ENCODE peak calls at places on chromosomes 11 and 22, in eight cellular contexts. W is GM23338, Q is PC-3, T is HCT116, L is MM.1S, R is OCI-LY7, E is hepatocyte, O is SK-N-SH. X is an unnamed sample. For H3K9me2, the result is how much of the 10 kb centered on the place peaks cover.

GRCh38 chr11:45655347-45655756 is 10.1 kb downstream of the CHST1 start:
- DNase-seq in W (peak), L (peak), O (peak), Q (peak), T (peak), E (peak), R (peak), X (no peak)

GRCh38 chr22:29359469-29359868 is 28.9 kb downstream of the AP1B1 start:
- DNase-seq in Q (peak), T (peak), R (peak), L (no peak), E (peak), O (peak), W (peak), X (peak)

GRCh38 chr11:12114487-12115033 is 4.2 kb downstream of the MICAL2 start:
- DNase-seq in W (no peak), R (no peak), Q (no peak), L (no peak), T (no peak), O (no peak), E (no peak), X (no peak)

GRCh38 chr11:115679945-115680344 is 175.7 kb upstream of the CADM1 start:
- DNase-seq in W (no peak), L (no peak), O (no peak), Q (no peak), T (no peak), R (no peak), E (no peak), X (no peak)

GRCh38 chr11:37496196-37496595 is 898.2 kb upstream of the RAG2 start:
- DNase-seq in W (no peak), R (no peak), O (no peak), Q (peak), L (no peak), E (no peak), T (no peak), X (no peak)

GRCh38 chr11:107780136-107780535 is 68.3 kb upstream of the SLN start:
- DNase-seq in T (no peak), E (no peak), O (no peak), R (no peak), L (no peak), W (no peak), Q (no peak), X (no peak)

GRCh38 chr11:32136654-32137053 is 45.8 kb downstream of the RCN1 start:
- DNase-seq in T (no peak), E (no peak), W (no peak), O (no peak), Q (no peak), L (no peak), R (no peak), X (no peak)

GRCh38 chr11:114180301-114181055 is 115.7 kb upstream of the NNMT start:
- DNase-seq in W (peak), O (peak), L (peak), R (peak), T (no peak), Q (peak), E (peak), X (no peak)

GRCh38 chr22:36858966-36859365 is 1.8 kb upstream of the NCF4 start:
- DNase-seq in O (no peak), E (no peak), R (peak), L (peak), W (no peak), Q (no peak), T (no peak), X (no peak)

GRCh38 chr11:130295657-130296056 is 19.1 kb downstream of the ZBTB44 start:
- DNase-seq in W (peak), T (no peak), R (no peak), E (no peak), L (no peak), O (no peak), Q (no peak), X (no peak)

GRCh38 chr11:9726313-9727022 is 62.6 kb downstream of the SWAP70 start:
- DNase-seq in Q (peak), O (no peak), L (peak), W (no peak), T (peak), R (no peak), E (peak), X (peak)

GRCh38 chr22:42717197-42717967 is 3.3 kb downstream of the A4GALT start:
- DNase-seq in O (no peak), L (peak), Q (no peak), R (peak), E (no peak), T (no peak), W (peak), X (no peak)

GRCh38 chr22:30398685-30399680 is 2.2 kb downstream of the SEC14L2 start:
- DNase-seq in T (no peak), O (no peak), E (no peak), R (no peak), L (no peak), Q (no peak), W (no peak), X (no peak)

GRCh38 chr11:73154178-73154577 is 12.1 kb upstream of the FCHSD2 start:
- DNase-seq in Q (no peak), L (peak), W (no peak), O (no peak), R (peak), T (no peak), E (no peak), X (no peak)

GRCh38 chr11:61481806-61482205 is 26.7 kb upstream of the LRRC10B start:
- DNase-seq in R (no peak), Q (no peak), E (no peak), O (no peak), T (no peak), L (no peak), W (no peak), X (no peak)

GRCh38 chr11:206516-207212 is 535 bp downstream of the BET1L start:
- DNase-seq in O (peak), Q (no peak), W (peak), E (peak), R (peak), T (no peak), L (no peak), X (no peak)

GRCh38 chr11:61004037-61004641 is 32.7 kb downstream of the CD6 start:
- DNase-seq in L (no peak), W (no peak), T (no peak), Q (no peak), E (peak), O (no peak), R (no peak), X (no peak)

GRCh38 chr22:35921777-35922176 is 106.8 kb downstream of the RBFOX2 start:
- DNase-seq in O (peak), W (peak), T (peak), R (peak), L (peak), Q (peak), E (peak), X (peak)

GRCh38 chr22:48188211-48188845 is 1425.9 kb downstream of the TBC1D22A start:
- DNase-seq in W (no peak), R (no peak), E (peak), Q (peak), T (no peak), L (no peak), O (no peak), X (no peak)

GRCh38 chr11:68750197-68750987 is 928 bp downstream of the TESMIN start:
- DNase-seq in Q (no peak), R (no peak), L (no peak), E (peak), W (peak), O (no peak), T (no peak), X (no peak)

GRCh38 chr11:110966131-110966530 is 253.9 kb upstream of the ARHGAP20 start:
- DNase-seq in O (no peak), Q (no peak), E (no peak), L (no peak), W (no peak), R (no peak), T (no peak), X (no peak)

GRCh38 chr11:795638-796564 is 2.2 kb downstream of the SLC25A22 start:
- DNase-seq in W (peak), Q (peak), O (peak), L (peak), E (peak), R (peak), T (no peak), X (peak)

GRCh38 chr22:17149073-17149815 is 9.8 kb downstream of the HDHD5 start:
- DNase-seq in R (no peak), Q (no peak), L (no peak), W (no peak), O (no peak), E (peak), T (no peak), X (no peak)

GRCh38 chr11:132048040-132048439 is 677.6 kb downstream of the NTM start:
- DNase-seq in R (no peak), L (no peak), W (no peak), T (no peak), E (no peak), O (no peak), Q (no peak), X (no peak)

GRCh38 chr11:115802641-115803040 is 298.4 kb upstream of the CADM1 start:
- DNase-seq in Q (no peak), R (no peak), O (no peak), T (no peak), W (no peak), E (no peak), L (no peak), X (no peak)

GRCh38 chr11:118002541-118003019 is 16.4 kb downstream of the IL10RA start:
- DNase-seq in E (peak), O (no peak), T (no peak), L (no peak), R (no peak), Q (no peak), W (peak), X (no peak)

GRCh38 chr11:77705195-77705876 is 67.7 kb upstream of the CLNS1A start:
- DNase-seq in E (peak), T (peak), R (no peak), O (no peak), W (peak), L (no peak), Q (peak), X (peak)

GRCh38 chr11:13929551-13929950 is 33.0 kb upstream of the SPON1 start:
- DNase-seq in Q (no peak), L (no peak), W (no peak), O (no peak), E (no peak), T (no peak), R (no peak), X (no peak)

GRCh38 chr11:75341583-75341982 is 9.9 kb downstream of the ARRB1 start:
- DNase-seq in R (no peak), O (no peak), W (no peak), Q (no peak), T (no peak), L (no peak), E (no peak), X (no peak)

GRCh38 chr11:87976009-87976408 is 199.2 kb downstream of the RAB38 start:
- DNase-seq in R (no peak), L (no peak), Q (no peak), O (no peak), T (no peak), W (no peak), E (no peak), X (no peak)

GRCh38 chr11:84566681-84567080 is 1060.5 kb downstream of the DLG2 start:
- DNase-seq in L (no peak), W (no peak), Q (no peak), O (no peak), R (peak), T (no peak), E (no peak), X (no peak)

GRCh38 chr11:84563356-84563755 is 1063.8 kb downstream of the DLG2 start:
- DNase-seq in R (no peak), T (no peak), Q (no peak), W (no peak), L (no peak), E (no peak), O (no peak), X (no peak)

GRCh38 chr11:84564180-84564866 is 1062.8 kb downstream of the DLG2 start:
- DNase-seq in R (peak), T (peak), O (peak), Q (peak), W (peak), L (peak), E (peak), X (no peak)

GRCh38 chr11:84564867-84565184 is 1062.3 kb downstream of the DLG2 start:
- DNase-seq in E (no peak), O (no peak), W (no peak), T (no peak), R (no peak), L (no peak), Q (no peak), X (no peak)
- TF ChIP-seq CTCF in E (no peak), O (no peak), W (no peak), T (no peak), R (peak), L (no peak), Q (no peak), X (peak)

GRCh38 chr22:20031732-20032406 is 11.0 kb downstream of the TANGO2 start:
- DNase-seq in Q (no peak), L (no peak), R (peak), O (no peak), E (no peak), W (peak), T (no peak), X (no peak)
- H3K9me2 ChIP-seq in Q (under half), L (under half), R (under half), O (under half), E (under half), W (under half), T (under half), X (under half)

DNA sequence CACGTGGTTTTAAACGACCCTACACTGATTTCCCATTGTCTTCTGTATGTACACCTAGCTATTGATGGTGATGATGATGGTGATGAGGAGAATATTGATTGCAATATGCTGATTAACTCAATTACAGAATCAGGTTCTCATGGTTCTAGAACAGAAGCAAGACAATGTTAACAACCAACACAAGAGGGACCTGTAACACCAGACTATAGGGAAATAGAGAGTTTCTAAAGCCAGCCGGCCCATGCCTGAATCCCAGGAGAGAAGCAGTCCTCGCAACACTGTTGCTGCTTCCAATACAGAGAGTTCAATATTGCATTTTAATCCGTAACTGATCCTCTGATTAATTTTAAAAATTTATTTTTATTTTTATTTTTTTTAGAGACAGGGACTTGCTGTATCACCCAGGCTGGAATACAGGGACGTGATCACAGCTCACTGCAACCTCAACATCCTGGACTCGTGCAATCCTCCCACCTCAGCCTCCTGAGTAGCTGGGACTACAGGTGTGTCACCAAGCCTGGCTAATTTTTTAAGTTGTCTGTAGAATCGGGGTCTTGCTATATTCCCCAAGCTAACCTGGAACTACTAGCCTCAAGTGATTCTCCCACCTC is 22.2 kb upstream of the UBASH3B start:
- DNase-seq in Q (peak), R (peak), T (no peak), E (peak), O (peak), L (peak), W (peak), X (no peak)
- TF ChIP-seq CTCF in Q (peak), R (peak), T (peak), E (peak), O (peak), L (peak), W (peak), X (peak)

GRCh38 chr11:120066738-120067303 is 71.1 kb downstream of the TRIM29 start:
- DNase-seq in E (no peak), W (no peak), R (no peak), Q (no peak), L (no peak), O (no peak), T (no peak), X (no peak)

GRCh38 chr11:120067361-120068113 is 70.4 kb downstream of the TRIM29 start:
- DNase-seq in O (no peak), L (no peak), R (no peak), T (no peak), Q (no peak), E (no peak), W (no peak), X (no peak)

GRCh38 chr11:120064341-120064740 is 73.6 kb downstream of the TRIM29 start:
- DNase-seq in L (no peak), W (no peak), Q (no peak), R (no peak), E (no peak), T (no peak), O (no peak), X (no peak)

GRCh38 chr11:120065176-120065575 is 72.7 kb downstream of the TRIM29 start:
- DNase-seq in L (no peak), O (no peak), Q (no peak), R (no peak), E (no peak), T (no peak), W (no peak), X (no peak)

GRCh38 chr11:120065876-120066275 is 72.0 kb downstream of the TRIM29 start:
- DNase-seq in Q (no peak), W (no peak), T (no peak), E (no peak), L (no peak), R (no peak), O (no peak), X (no peak)
- H3K9me2 ChIP-seq in Q (under half), W (under half), T (under half), E (under half), L (under half), R (under half), O (under half), X (under half)

GRCh38 chr22:46845281-46846153 is 83.1 kb downstream of the TBC1D22A start:
- DNase-seq in T (no peak), O (peak), L (no peak), W (no peak), Q (peak), R (no peak), E (no peak), X (no peak)
- TF ChIP-seq CTCF in T (peak), O (peak), L (no peak), W (peak), Q (peak), R (peak), E (peak), X (peak)

GRCh38 chr11:34315006-34315793 is 42.6 kb downstream of the ABTB2 start:
- DNase-seq in O (peak), W (no peak), Q (no peak), E (no peak), T (no peak), L (no peak), R (no peak), X (no peak)

GRCh38 chr11:34318111-34319037 is 39.4 kb downstream of the ABTB2 start:
- DNase-seq in L (no peak), Q (peak), E (peak), R (no peak), W (no peak), T (no peak), O (no peak), X (peak)

GRCh38 chr11:34316347-34317037 is 41.3 kb downstream of the ABTB2 start:
- DNase-seq in E (no peak), L (no peak), Q (no peak), O (no peak), W (no peak), R (no peak), T (no peak), X (peak)

GRCh38 chr11:34317666-34318065 is 40.1 kb downstream of the ABTB2 start:
- DNase-seq in E (no peak), L (no peak), R (no peak), T (no peak), O (no peak), W (no peak), Q (no peak), X (no peak)

DNA sequence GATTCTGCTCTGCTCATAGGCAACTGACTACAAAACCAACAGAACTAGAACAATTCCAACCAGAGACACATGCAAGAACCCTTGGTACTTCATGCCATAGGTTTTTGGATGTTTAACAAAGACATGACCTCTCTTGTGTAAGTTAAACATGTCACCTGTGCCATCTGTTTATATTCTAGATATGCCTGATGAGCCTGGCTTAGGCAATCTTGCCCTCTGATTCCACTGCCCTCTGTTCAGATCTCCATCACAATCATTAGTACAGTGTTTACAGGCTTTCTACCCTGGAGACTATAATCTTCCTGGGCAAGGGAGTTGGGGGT is 40.8 kb downstream of the ABTB2 start:
- DNase-seq in T (no peak), R (no peak), W (no peak), Q (no peak), O (no peak), L (no peak), E (no peak), X (no peak)
- H3K9me2 ChIP-seq in T (under half), R (under half), W (under half), Q (under half), O (under half), L (under half), E (under half), X (under half)